ENCODE peak calls at places on chromosome 5, in four cellular contexts. F, G, S and M are unnamed samples.

GRCh38 chr5:137016783-137017324 is 482.3 kb downstream of the SPOCK1 start:
- DNase-seq in F (no peak), G (no peak), S (no peak), M (no peak)

GRCh38 chr5:572398-573019 is 39.6 kb upstream of the CEP72 start:
- DNase-seq in F (no peak), G (no peak), S (no peak), M (no peak)

GRCh38 chr5:138241688-138242547 is 28.8 kb upstream of the CDC23 start:
- DNase-seq in F (no peak), G (peak; percentile 57), S (no peak), M (no peak)

GRCh38 chr5:136162001-136162400 is 29.4 kb downstream of the SMAD5 start:
- DNase-seq in F (no peak), G (no peak), S (peak; percentile 7), M (no peak)

GRCh38 chr5:96324708-96325107 is 108.3 kb downstream of the PCSK1 start:
- DNase-seq in F (no peak), G (peak; percentile 87), S (peak; percentile 96), M (peak; percentile 87)

GRCh38 chr5:57863661-57864060 is 381.1 kb upstream of the ACTBL2 start:
- DNase-seq in F (no peak), G (peak; percentile 84), S (peak; percentile 76), M (peak; percentile 71)

GRCh38 chr5:26948921-26949320 is 89.5 kb downstream of the CDH9 start:
- DNase-seq in F (no peak), G (no peak), S (no peak), M (no peak)

GRCh38 chr5:82613886-82614285 is 335.7 kb upstream of the RPS23 start:
- DNase-seq in F (no peak), G (no peak), S (peak; percentile 10), M (peak; percentile 48)

GRCh38 chr5:35129276-35129675 is 81.5 kb upstream of the AGXT2 start:
- DNase-seq in F (no peak), G (peak; percentile 88), S (peak; percentile 96), M (no peak)

GRCh38 chr5:151208481-151208914 is 15.4 kb downstream of the CCDC69 start:
- DNase-seq in F (peak; percentile 18), G (no peak), S (no peak), M (no peak)

GRCh38 chr5:16076657-16077056 is 102.9 kb downstream of the MARCHF11 start:
- DNase-seq in F (no peak), G (no peak), S (no peak), M (no peak)

GRCh38 chr5:79464695-79465332 is 49.1 kb downstream of the HOMER1 start:
- DNase-seq in F (no peak), G (peak; percentile 58), S (peak; percentile 53), M (peak; percentile 2)

DNA sequence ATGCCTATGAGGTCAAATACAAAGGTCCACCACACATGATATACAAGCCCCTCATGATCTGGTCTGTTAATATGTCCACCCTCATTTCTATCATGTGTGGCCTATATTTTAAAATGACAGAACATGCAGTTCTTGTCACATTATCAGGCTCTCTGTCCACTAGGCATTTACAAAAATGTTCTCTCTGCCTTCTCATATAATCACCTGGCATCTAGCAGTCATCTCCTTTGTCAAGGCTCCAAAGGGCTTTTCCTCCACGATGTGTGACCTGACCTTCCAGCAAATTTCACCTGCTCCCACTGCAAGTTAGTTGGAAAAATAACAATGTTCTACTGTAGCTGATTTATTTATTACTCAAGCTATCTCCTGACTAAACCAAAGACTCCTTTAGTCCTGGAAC is 82.9 kb downstream of the DPYSL3 start:
- DNase-seq in F (no peak), G (no peak), S (no peak), M (no peak)
- H4K20me1 ChIP-seq in F (no peaks in the 10 kb centered on the region), G (no peaks in the 10 kb centered on the region), S (no peaks in the 10 kb centered on the region), M (no peaks in the 10 kb centered on the region)

GRCh38 chr5:39415186-39415585 is 9.6 kb downstream of the DAB2 start:
- DNase-seq in F (no peak), G (peak; percentile 32), S (no peak), M (no peak)
- H4K20me1 ChIP-seq in F (no peaks in the 10 kb centered on the region), G (peaks cover 55% of the 10 kb centered on the region), S (peaks cover 77% of the 10 kb centered on the region), M (no peaks in the 10 kb centered on the region)

GRCh38 chr5:143386725-143387124 is 16.8 kb downstream of the NR3C1 start:
- DNase-seq in F (no peak), G (peak; percentile 64), S (peak; percentile 70), M (peak; percentile 74)

GRCh38 chr5:143384865-143385657 is 18.4 kb downstream of the NR3C1 start:
- DNase-seq in F (no peak), G (no peak), S (no peak), M (no peak)

DNA sequence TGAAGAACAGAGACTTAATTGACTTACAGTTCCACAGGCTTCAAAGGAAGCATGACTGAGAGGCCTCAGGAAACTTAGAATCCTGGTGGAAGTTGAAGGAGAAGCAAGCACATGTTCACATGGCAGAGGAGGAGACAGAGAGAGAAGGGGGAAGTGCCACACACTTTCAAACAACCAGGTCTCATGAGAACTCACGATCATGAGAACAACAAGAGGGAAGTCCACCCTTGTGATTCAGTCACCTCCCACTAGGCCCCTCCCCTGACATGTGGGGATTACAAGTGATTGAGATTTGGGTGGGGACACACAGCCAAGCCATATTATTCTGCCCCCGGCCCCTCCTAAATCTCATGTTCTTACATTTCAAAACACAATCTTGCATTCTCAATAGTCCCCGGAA is 19.5 kb downstream of the NR3C1 start:
- DNase-seq in F (no peak), G (no peak), S (no peak), M (no peak)
- H4K20me1 ChIP-seq in F (peaks cover 68% of the 10 kb centered on the region), G (peaks cover 67% of the 10 kb centered on the region), S (peaks cover 65% of the 10 kb centered on the region), M (no peaks in the 10 kb centered on the region)

GRCh38 chr5:14503681-14504331 is 77.8 kb upstream of the OTULINL start:
- DNase-seq in F (no peak), G (no peak), S (no peak), M (no peak)

GRCh38 chr5:14502291-14502690 is 79.3 kb upstream of the OTULINL start:
- DNase-seq in F (no peak), G (no peak), S (no peak), M (no peak)

GRCh38 chr5:14504332-14504727 is 77.3 kb upstream of the OTULINL start:
- DNase-seq in F (no peak), G (no peak), S (no peak), M (no peak)

GRCh38 chr5:14503017-14503680 is 78.4 kb upstream of the OTULINL start:
- DNase-seq in F (no peak), G (no peak), S (no peak), M (no peak)

GRCh38 chr5:14501353-14502162 is 80.0 kb upstream of the OTULINL start:
- DNase-seq in F (no peak), G (peak; percentile 63), S (no peak), M (no peak)
- H4K20me1 ChIP-seq in F (no peaks in the 10 kb centered on the region), G (no peaks in the 10 kb centered on the region), S (peaks cover 84% of the 10 kb centered on the region), M (peaks cover 1% of the 10 kb centered on the region)

GRCh38 chr5:116176124-116176523 is 91.3 kb downstream of the COMMD10 start:
- DNase-seq in F (no peak), G (no peak), S (peak; percentile 2), M (peak; percentile 17)
- H4K20me1 ChIP-seq in F (no peaks in the 10 kb centered on the region), G (no peaks in the 10 kb centered on the region), S (no peaks in the 10 kb centered on the region), M (no peaks in the 10 kb centered on the region)

GRCh38 chr5:65989115-65989514 is 62.7 kb downstream of the ERBIN start:
- DNase-seq in F (no peak), G (no peak), S (no peak), M (no peak)
- H4K20me1 ChIP-seq in F (peaks cover 48% of the 10 kb centered on the region), G (peaks cover 25% of the 10 kb centered on the region), S (peaks cover 68% of the 10 kb centered on the region), M (peaks cover 2% of the 10 kb centered on the region)

GRCh38 chr5:115472601-115473000 is 72.0 kb downstream of the FEM1C start:
- DNase-seq in F (no peak), G (peak; percentile 3), S (no peak), M (no peak)
- H4K20me1 ChIP-seq in F (no peaks in the 10 kb centered on the region), G (no peaks in the 10 kb centered on the region), S (no peaks in the 10 kb centered on the region), M (no peaks in the 10 kb centered on the region)

GRCh38 chr5:131615953-131616352 is 19.1 kb downstream of the RAPGEF6 start:
- DNase-seq in F (no peak), G (no peak), S (no peak), M (no peak)
- H4K20me1 ChIP-seq in F (peaks cover 37% of the 10 kb centered on the region), G (no peaks in the 10 kb centered on the region), S (peaks cover 10% of the 10 kb centered on the region), M (no peaks in the 10 kb centered on the region)